ENCODE peak calls at places on chromosomes 12 and 14, in six cellular contexts. One of them, this sample, is unnamed.

GRCh38 chr12:119573086-119573485 is 20.5 kb upstream of the TMEM233 start:
- DNase-seq in K562: no peak
- DNase-seq in HepG2: no peak
- DNase-seq in H1: no peak
- DNase-seq in HCT116: no peak
- DNase-seq in upper lobe of left lung: no peak
- DNase-seq in this sample: no peak

GRCh38 chr14:97432586-97432985 is 635.4 kb downstream of the VRK1 start:
- DNase-seq in K562: no peak
- DNase-seq in upper lobe of left lung: no peak
- DNase-seq in HepG2: no peak
- DNase-seq in H1: no peak
- DNase-seq in HCT116: no peak
- DNase-seq in this sample: no peak

GRCh38 chr14:61872452-61872851 is 110.2 kb downstream of the SNAPC1 start:
- DNase-seq in upper lobe of left lung: no peak
- DNase-seq in HCT116: no peak
- DNase-seq in H1: no peak
- DNase-seq in HepG2: no peak
- DNase-seq in K562: no peak
- DNase-seq in this sample: no peak

GRCh38 chr14:55580401-55581010 is 499 bp downstream of the KTN1 start:
- DNase-seq in K562: peak
- DNase-seq in HepG2: no peak
- DNase-seq in upper lobe of left lung: peak
- DNase-seq in HCT116: no peak
- DNase-seq in H1: no peak
- DNase-seq in this sample: no peak

GRCh38 chr14:37591941-37592287 is 3.1 kb downstream of the FOXA1 start:
- DNase-seq in K562: no peak
- DNase-seq in H1: no peak
- DNase-seq in HepG2: no peak
- DNase-seq in HCT116: no peak
- DNase-seq in upper lobe of left lung: no peak
- DNase-seq in this sample: no peak

GRCh38 chr12:6333029-6333428 is 8.8 kb downstream of the TNFRSF1A start:
- DNase-seq in K562: no peak
- DNase-seq in upper lobe of left lung: no peak
- DNase-seq in H1: no peak
- DNase-seq in HepG2: no peak
- DNase-seq in HCT116: no peak
- DNase-seq in this sample: no peak

GRCh38 chr12:93674386-93674785 is 2.8 kb upstream of the CRADD start:
- DNase-seq in H1: no peak
- DNase-seq in HCT116: no peak
- DNase-seq in upper lobe of left lung: no peak
- DNase-seq in HepG2: no peak
- DNase-seq in K562: no peak
- DNase-seq in this sample: no peak

GRCh38 chr12:903055-903454 is 46.4 kb downstream of the RAD52 start:
- DNase-seq in HepG2: no peak
- DNase-seq in HCT116: no peak
- DNase-seq in upper lobe of left lung: no peak
- DNase-seq in H1: no peak
- DNase-seq in K562: no peak
- DNase-seq in this sample: no peak

GRCh38 chr12:46858368-46858767 is 32.6 kb upstream of the SLC38A4 start:
- DNase-seq in HepG2: no peak
- DNase-seq in H1: no peak
- DNase-seq in K562: no peak
- DNase-seq in HCT116: peak
- DNase-seq in upper lobe of left lung: no peak
- DNase-seq in this sample: no peak

GRCh38 chr12:46857486-46857885 is 31.7 kb upstream of the SLC38A4 start:
- DNase-seq in upper lobe of left lung: no peak
- DNase-seq in H1: no peak
- DNase-seq in HCT116: no peak
- DNase-seq in HepG2: no peak
- DNase-seq in K562: no peak
- DNase-seq in this sample: no peak

DNA sequence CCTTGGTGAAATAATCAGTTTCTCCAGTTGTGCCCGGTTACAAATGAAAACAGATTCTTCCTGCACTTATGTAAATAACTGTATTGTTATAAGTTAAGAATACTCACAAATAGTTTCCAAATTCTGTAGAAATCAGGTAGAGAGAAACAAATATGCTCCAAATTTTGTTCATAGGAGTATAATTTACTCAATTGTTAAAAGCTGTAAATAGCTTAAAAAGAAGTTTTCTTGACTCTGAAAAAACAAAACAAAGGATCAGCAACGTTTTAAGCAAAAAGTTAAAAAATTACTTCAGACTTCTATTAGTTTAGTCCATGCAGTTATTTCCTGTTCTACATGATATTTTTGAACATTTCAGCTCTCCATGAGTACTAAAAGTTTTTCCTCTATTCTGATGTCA is 30.0 kb upstream of the SLC38A4 start:
- DNase-seq in K562: no peak
- DNase-seq in HCT116: no peak
- DNase-seq in HepG2: no peak
- DNase-seq in H1: no peak
- DNase-seq in upper lobe of left lung: no peak
- DNase-seq in this sample: no peak
- H3K4me3 ChIP-seq in K562: no peak
- H3K4me3 ChIP-seq in HCT116: no peak
- H3K4me3 ChIP-seq in HepG2: no peak
- H3K4me3 ChIP-seq in H1: no peak
- H3K4me3 ChIP-seq in upper lobe of left lung: no peak
- H3K4me3 ChIP-seq in this sample: no peak

DNA sequence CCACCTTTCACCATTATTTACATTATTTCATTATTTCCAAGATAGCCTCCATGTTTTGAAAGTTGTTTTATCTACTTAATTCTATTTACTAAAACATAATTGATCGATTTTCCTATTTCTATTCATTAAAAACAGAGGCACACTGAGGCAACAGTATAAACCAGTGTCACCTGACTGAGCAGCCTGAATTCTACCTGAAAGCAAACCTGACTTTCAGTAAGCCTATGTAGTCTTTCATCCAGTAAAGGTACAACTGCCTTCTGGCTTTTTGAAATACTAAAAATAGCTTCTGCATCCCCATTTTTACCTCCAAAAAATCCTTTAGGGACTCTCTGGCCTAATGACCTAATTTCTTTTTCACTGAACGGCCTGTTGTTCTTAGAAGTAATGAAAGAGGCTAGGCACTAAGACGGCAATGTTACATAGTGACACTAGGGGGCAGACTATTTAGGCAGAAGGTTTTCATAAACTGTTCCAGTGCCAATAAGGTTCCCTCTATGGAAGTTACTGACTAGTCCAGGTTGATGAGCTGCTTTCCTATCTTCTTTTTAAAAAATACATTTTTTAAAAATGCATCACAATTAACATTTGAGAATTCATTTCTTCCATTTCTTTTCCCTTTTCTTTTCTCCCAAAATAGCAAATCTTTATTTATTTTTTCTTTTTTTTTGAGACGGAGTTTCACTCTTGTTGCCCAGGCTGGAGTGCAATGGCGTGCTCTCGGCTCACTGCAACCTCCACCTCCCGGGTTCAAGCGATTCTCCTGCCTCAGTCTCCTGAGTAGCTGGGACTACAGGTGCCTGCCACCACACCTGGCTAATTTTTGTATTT is 17.5 kb downstream of the ANAPC5 start:
- DNase-seq in HCT116: peak
- DNase-seq in upper lobe of left lung: no peak
- DNase-seq in HepG2: peak
- DNase-seq in K562: peak
- DNase-seq in H1: no peak
- DNase-seq in this sample: no peak
- TF ChIP-seq POLR2A in HCT116: no peak
- TF ChIP-seq POLR2A in upper lobe of left lung: no peak
- TF ChIP-seq POLR2A in HepG2: no peak
- TF ChIP-seq POLR2A in K562: no peak
- TF ChIP-seq POLR2A in H1: no peak
- TF ChIP-seq POLR2A in this sample: no peak

DNA sequence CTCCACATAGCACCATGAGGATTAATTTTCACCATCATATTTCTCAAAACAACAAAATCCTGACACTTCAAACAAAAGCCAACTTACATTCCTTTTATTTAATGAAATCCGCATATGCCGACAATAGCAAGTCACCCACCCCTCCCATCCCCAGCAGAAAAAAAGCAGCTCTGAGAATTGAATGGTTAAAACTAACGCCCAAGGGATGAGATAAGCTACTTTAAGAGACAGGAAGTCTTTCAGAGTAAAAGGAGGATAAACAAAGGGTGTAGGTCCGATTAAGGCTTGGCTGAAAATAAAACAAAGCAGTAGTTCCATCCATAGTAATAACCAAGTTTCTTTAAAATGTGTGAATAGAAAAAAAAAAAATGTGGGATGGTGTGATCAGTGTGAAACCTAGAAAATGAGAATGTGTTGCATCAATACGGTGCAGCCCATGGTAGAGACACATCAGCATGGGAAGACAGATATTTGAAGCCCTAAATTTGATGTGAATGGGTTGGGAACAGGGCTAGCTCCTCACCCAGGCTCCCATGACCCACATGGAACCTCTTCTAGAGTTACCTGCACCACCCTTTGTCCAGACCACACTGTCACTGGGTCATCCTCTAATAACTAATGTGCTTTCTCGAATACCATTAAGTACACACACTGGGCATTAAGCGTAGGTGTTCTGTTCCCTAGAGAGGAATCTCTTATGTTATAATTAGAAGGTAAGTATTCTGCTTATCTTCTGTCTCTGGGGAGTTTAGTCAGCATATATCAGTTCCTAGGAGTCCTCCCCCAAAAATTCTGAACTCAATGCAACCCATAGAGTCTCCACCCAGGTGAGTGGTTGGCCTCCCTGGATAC is 31.7 kb downstream of the RTRAF start:
- DNase-seq in upper lobe of left lung: no peak
- DNase-seq in HCT116: no peak
- DNase-seq in HepG2: no peak
- DNase-seq in K562: peak
- DNase-seq in H1: no peak
- DNase-seq in this sample: no peak
- TF ChIP-seq POLR2AphosphoS5 in upper lobe of left lung: no peak
- TF ChIP-seq POLR2AphosphoS5 in HCT116: no peak
- TF ChIP-seq POLR2AphosphoS5 in HepG2: no peak
- TF ChIP-seq POLR2AphosphoS5 in K562: no peak
- TF ChIP-seq POLR2AphosphoS5 in H1: no peak
- TF ChIP-seq POLR2AphosphoS5 in this sample: no peak

GRCh38 chr14:67973415-67973814 is 153.8 kb downstream of the RAD51B start:
- DNase-seq in HCT116: no peak
- DNase-seq in HepG2: no peak
- DNase-seq in K562: no peak
- DNase-seq in H1: no peak
- DNase-seq in upper lobe of left lung: no peak
- DNase-seq in this sample: no peak

GRCh38 chr14:67975429-67975828 is 155.8 kb downstream of the RAD51B start:
- DNase-seq in upper lobe of left lung: no peak
- DNase-seq in HepG2: no peak
- DNase-seq in H1: no peak
- DNase-seq in HCT116: no peak
- DNase-seq in K562: no peak
- DNase-seq in this sample: no peak

GRCh38 chr14:67971627-67972625 is 152.3 kb downstream of the RAD51B start:
- DNase-seq in K562: no peak
- DNase-seq in HCT116: no peak
- DNase-seq in upper lobe of left lung: no peak
- DNase-seq in HepG2: no peak
- DNase-seq in H1: no peak
- DNase-seq in this sample: no peak

GRCh38 chr14:67965684-67966083 is 146.1 kb downstream of the RAD51B start:
- DNase-seq in H1: no peak
- DNase-seq in upper lobe of left lung: no peak
- DNase-seq in HCT116: no peak
- DNase-seq in HepG2: no peak
- DNase-seq in K562: no peak
- DNase-seq in this sample: no peak

DNA sequence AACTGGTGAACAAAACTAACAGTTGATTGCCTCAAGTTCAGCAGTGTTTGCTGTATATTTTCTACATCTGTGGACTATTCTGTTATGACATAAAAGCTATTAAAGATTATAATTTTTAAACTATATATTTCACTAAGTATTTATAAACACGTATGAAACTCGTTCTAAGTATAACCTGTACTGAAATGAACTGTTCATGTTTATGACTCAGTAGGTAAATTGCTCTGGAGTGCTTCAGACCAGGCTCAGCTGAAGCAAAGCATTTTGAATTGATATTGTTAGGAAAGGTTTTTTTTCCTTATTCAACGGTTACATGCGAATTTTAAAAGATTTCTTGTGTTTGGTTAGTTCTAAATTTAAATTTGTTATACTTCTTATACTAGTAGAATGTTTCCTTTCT is 151.3 kb downstream of the RAD51B start:
- DNase-seq in K562: no peak
- DNase-seq in H1: no peak
- DNase-seq in HCT116: no peak
- DNase-seq in HepG2: no peak
- DNase-seq in upper lobe of left lung: no peak
- DNase-seq in this sample: no peak
- H3K4me3 ChIP-seq in K562: no peak
- H3K4me3 ChIP-seq in H1: no peak
- H3K4me3 ChIP-seq in HCT116: no peak
- H3K4me3 ChIP-seq in HepG2: no peak
- H3K4me3 ChIP-seq in upper lobe of left lung: no peak
- H3K4me3 ChIP-seq in this sample: no peak

DNA sequence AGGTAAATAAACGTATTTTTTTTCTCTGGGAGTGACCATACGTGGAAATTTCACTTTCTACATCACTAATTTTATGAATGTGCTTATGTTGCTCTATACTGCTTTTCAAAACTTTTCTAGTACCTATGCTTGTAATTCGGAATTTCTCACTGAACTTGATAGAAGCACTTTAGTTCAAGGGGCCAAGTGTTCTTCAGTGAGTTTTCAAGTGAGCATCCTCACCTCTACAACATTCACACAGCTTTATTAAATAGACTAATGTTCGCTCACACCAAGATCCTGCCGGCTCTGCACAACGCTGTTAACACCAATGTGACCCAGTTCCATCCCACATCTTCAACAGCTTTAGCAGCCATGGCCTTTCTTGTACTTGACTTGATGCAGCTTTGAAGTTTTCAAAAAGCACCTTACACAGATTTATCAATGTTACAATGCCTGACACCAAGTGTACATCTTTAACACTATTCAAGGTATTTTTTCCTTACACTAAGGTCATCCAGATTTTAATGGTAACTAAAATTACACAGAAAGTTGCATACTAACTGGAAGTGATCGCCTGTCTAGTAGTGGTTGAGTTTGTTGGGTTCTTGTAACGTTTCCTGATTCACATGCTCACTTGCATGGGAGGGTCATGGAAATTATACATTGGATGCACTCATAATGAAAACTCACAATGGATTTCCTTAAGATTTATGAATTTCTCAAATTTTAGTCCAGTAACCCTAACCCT is 4.5 kb downstream of the UBC start:
- DNase-seq in upper lobe of left lung: no peak
- DNase-seq in H1: no peak
- DNase-seq in HepG2: no peak
- DNase-seq in HCT116: no peak
- DNase-seq in K562: no peak
- DNase-seq in this sample: no peak
- TF ChIP-seq POLR2A in upper lobe of left lung: no peak
- TF ChIP-seq POLR2A in H1: no peak
- TF ChIP-seq POLR2A in HepG2: peak
- TF ChIP-seq POLR2A in HCT116: no peak
- TF ChIP-seq POLR2A in K562: no peak
- TF ChIP-seq POLR2A in this sample: peak